ENCODE peak calls at places on chromosomes 2 and 18, in five cellular contexts. D is brain microvascular endothelial cell; P is lower lobe of right lung; U is CD8-positive, alpha-beta memory T cell; Z is neuronal stem cell. W is an unnamed sample.

GRCh38 chr18:38174594-38174993 is 609.0 kb upstream of the CELF4 start:
- DNase-seq in U (no peak), P (no peak), Z (no peak), D (no peak), W (no peak)

GRCh38 chr2:202104286-202104870 is 31.3 kb downstream of the KIAA2012 start:
- DNase-seq in P (peak; percentile 60), D (peak; percentile 65), U (no peak), Z (peak; percentile 14), W (peak; percentile 54)

GRCh38 chr18:45926691-45927090 is 40.4 kb downstream of the EPG5 start:
- DNase-seq in D (no peak), P (no peak), Z (no peak), U (no peak), W (no peak)

GRCh38 chr2:120523766-120524165 is 177.8 kb downstream of the INHBB start:
- DNase-seq in U (no peak), P (no peak), Z (no peak), D (no peak), W (no peak)

GRCh38 chr2:67389286-67389685 is 7.8 kb upstream of the ETAA1 start:
- DNase-seq in Z (no peak), D (peak; percentile 32), U (no peak), P (no peak), W (no peak)

GRCh38 chr2:51638811-51639210 is 606.9 kb upstream of the NRXN1 start:
- DNase-seq in P (no peak), D (no peak), Z (no peak), U (no peak), W (no peak)

GRCh38 chr2:216074380-216074779 is 7.2 kb downstream of the PECR start:
- DNase-seq in Z (no peak), U (no peak), D (no peak), P (no peak), W (no peak)

GRCh38 chr18:23710068-23710527 is 20.8 kb downstream of the LAMA3 start:
- DNase-seq in P (no peak), U (no peak), Z (no peak), D (peak; percentile 35), W (no peak)

GRCh38 chr2:227849906-227850305 is 21.5 kb upstream of the DAW1 start:
- DNase-seq in Z (no peak), P (no peak), U (no peak), D (no peak), W (no peak)

GRCh38 chr2:88097192-88097591 is 29.6 kb downstream of the SMYD1 start:
- DNase-seq in D (no peak), Z (no peak), U (no peak), P (no peak), W (no peak)

GRCh38 chr2:233217892-233218377 is 33.5 kb upstream of the ATG16L1 start:
- DNase-seq in U (no peak), P (no peak), Z (no peak), D (no peak), W (no peak)

GRCh38 chr2:56183643-56184499 is at the start of gene CCDC85A:
- DNase-seq in D (peak; percentile 65), P (peak; percentile 88), U (peak; percentile 15), Z (peak; percentile 89), W (peak; percentile 90)

GRCh38 chr2:56175779-56176178 is 8.0 kb upstream of the CCDC85A start:
- DNase-seq in D (no peak), P (no peak), Z (no peak), U (no peak), W (no peak)

GRCh38 chr2:56177420-56178220 is 6.2 kb upstream of the CCDC85A start:
- DNase-seq in Z (no peak), P (no peak), U (no peak), D (no peak), W (no peak)

GRCh38 chr2:56182420-56182819 is 1.4 kb upstream of the CCDC85A start:
- DNase-seq in P (no peak), U (no peak), Z (peak; percentile 18), D (no peak), W (peak; percentile 52)

DNA sequence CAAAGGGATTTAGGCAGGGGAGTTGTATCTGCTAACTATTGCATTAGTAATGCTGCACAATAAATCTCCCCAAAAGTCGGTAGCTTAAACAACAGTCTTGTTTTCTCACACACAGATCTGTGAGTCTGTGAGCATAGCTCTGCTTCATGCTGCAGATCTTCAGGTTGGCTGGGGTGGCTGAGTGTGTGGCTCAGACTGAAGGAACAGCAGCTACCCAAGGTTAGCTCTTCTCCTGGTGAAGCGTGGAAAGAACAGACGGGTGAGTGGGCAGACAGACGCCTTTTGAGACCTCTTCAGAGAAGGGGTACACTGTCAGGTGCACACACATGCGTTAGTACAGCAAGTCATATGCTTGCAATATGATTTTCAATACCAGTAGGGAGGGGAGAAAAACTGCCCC is 3.9 kb upstream of the CCDC85A start:
- DNase-seq in U (no peak), D (no peak), P (no peak), Z (no peak), W (no peak)
- H3K27me3 ChIP-seq in U (peaks cover 6% of the 10 kb centered on the region), D (peaks cover 16% of the 10 kb centered on the region), P (peaks cover 19% of the 10 kb centered on the region), Z (peaks cover 38% of the 10 kb centered on the region), W (peaks cover 91% of the 10 kb centered on the region)

DNA sequence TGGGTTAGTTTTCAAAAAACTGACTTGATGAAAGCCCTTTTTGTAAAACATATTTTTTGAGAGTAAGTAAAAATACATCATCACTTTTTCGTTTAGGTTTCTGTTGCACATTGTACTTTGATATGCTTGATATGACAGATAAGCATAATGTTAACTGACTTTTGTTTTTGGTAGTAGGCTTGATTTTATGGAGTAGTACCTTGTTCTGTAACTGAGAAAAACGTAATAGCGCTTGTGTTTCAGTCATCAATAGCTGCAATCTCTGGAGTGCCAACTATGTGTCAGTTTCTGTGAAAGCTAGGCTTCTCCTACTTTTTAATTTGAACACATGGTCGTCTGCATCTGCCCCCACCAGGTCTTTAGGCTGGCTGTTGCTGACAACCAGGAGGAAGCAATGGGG is 1.3 kb downstream of the LCLAT1 start:
- DNase-seq in P (no peak), Z (no peak), D (no peak), U (no peak), W (no peak)
- H3K4me3 ChIP-seq in P (peak overlapping the region; percentile 89), Z (no peak overlapping the region), D (no peak overlapping the region), U (peak overlapping the region; percentile 75), W (no peak overlapping the region)

DNA sequence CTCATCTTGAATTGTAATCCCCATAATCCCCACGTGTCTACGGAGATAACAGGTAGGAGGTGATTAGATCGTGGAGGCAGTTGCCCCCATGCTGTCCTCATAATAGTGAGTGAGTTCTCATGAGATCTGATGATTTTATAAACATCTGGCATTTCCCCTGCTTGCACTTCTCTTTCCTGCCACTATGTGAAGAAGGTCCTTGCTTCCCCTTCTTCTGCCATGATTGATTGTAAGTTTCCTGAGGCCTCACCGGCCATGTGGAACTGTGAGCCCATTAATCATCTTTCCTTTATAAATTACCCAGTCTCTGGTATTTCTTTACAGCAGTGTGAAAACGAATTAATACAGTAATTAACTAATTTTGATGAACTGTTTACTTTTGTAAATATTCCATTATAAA is 582.5 kb downstream of the TSN start:
- DNase-seq in D (no peak), P (no peak), Z (no peak), U (no peak), W (no peak)
- H3K36me3 ChIP-seq in D (no peaks in the 10 kb centered on the region), P (no peaks in the 10 kb centered on the region), Z (no peaks in the 10 kb centered on the region), U (no peaks in the 10 kb centered on the region), W (no peaks in the 10 kb centered on the region)

GRCh38 chr2:20448246-20449046 is 1.6 kb downstream of the RHOB start:
- DNase-seq in U (no peak), P (no peak), Z (no peak), D (no peak), W (peak; percentile 58)
- H3K27me3 ChIP-seq in U (peaks cover 4% of the 10 kb centered on the region), P (no peaks in the 10 kb centered on the region), Z (no peaks in the 10 kb centered on the region), D (no peaks in the 10 kb centered on the region), W (peaks cover 22% of the 10 kb centered on the region)

DNA sequence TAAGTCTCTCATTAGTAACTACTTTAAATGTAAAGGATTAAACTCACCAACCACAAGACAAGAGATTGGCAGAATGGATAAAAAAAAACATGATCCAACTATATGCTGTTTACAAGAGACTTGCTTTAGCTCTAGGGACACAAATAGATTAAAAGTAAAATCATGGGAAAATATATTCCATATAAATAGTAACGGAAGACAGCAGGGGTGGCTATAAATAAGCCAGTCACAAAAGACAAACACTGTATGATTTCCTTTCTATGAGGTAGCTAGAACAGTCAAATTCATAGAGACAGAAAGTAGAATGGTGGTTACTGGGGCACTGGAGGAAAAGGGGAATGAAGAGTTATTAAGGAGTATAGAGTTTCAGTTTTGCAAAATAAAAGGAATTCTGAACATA is 145.2 kb downstream of the THADA start:
- DNase-seq in D (no peak), P (no peak), U (no peak), Z (no peak), W (no peak)
- H3K4me3 ChIP-seq in D (no peak overlapping the region), P (no peak overlapping the region), U (no peak overlapping the region), Z (no peak overlapping the region), W (no peak overlapping the region)

GRCh38 chr2:168096158-168096557 is 151.2 kb downstream of the STK39 start:
- DNase-seq in P (no peak), U (no peak), D (no peak), Z (no peak), W (no peak)
- H3K36me3 ChIP-seq in P (no peaks in the 10 kb centered on the region), U (no peaks in the 10 kb centered on the region), D (no peaks in the 10 kb centered on the region), Z (peaks cover 2% of the 10 kb centered on the region), W (no peaks in the 10 kb centered on the region)